ENCODE peak calls at places on chromosomes 6 and 20, in five cellular contexts. P is dorsolateral prefrontal cortex, Q is neuronal stem cell, L is left lung, E is endodermal cell. J is an unnamed sample. For H3K27me3, the result is how much of the 10 kb centered on the place peaks cover.

GRCh38 chr20:49603209-49603627 is 35.3 kb upstream of the PTGIS start:
- DNase-seq in P (no peak), Q (peak), L (no peak), E (peak), J (peak)

GRCh38 chr6:125988280-125988679 is 1.9 kb downstream of the TRMT11 start:
- DNase-seq in P (no peak), Q (no peak), L (no peak), E (no peak), J (no peak)

GRCh38 chr20:9215539-9215938 is 146.7 kb downstream of the PLCB4 start:
- DNase-seq in P (no peak), Q (no peak), L (no peak), E (no peak), J (peak)

GRCh38 chr6:90197854-90198496 is 98.7 kb downstream of the BACH2 start:
- DNase-seq in P (no peak), Q (no peak), L (peak), E (no peak), J (peak)

GRCh38 chr20:46272389-46273047 is 35.8 kb downstream of the CDH22 start:
- DNase-seq in P (no peak), Q (no peak), L (no peak), E (no peak), J (no peak)

GRCh38 chr6:55617272-55617671 is 38.3 kb upstream of the HMGCLL1 start:
- DNase-seq in P (no peak), Q (no peak), L (no peak), E (peak), J (peak)

GRCh38 chr6:3347237-3347636 is 88.5 kb downstream of the PSMG4 start:
- DNase-seq in P (no peak), Q (no peak), L (no peak), E (peak), J (no peak)

GRCh38 chr6:23775127-23775526 is 350.9 kb upstream of the NRSN1 start:
- DNase-seq in P (no peak), Q (no peak), L (no peak), E (peak), J (no peak)

GRCh38 chr6:14549319-14549770 is 431.8 kb downstream of the CD83 start:
- DNase-seq in P (peak), Q (no peak), L (no peak), E (no peak), J (peak)

GRCh38 chr20:48615871-48616270 is 211.9 kb downstream of the PREX1 start:
- DNase-seq in P (no peak), Q (no peak), L (no peak), E (no peak), J (no peak)

GRCh38 chr6:95578106-95578410 is 723 bp downstream of the MANEA start:
- DNase-seq in P (no peak), Q (no peak), L (no peak), E (no peak), J (no peak)

GRCh38 chr6:132715204-132715603 is 1.3 kb upstream of the VNN1 start:
- DNase-seq in P (peak), Q (peak), L (no peak), E (peak), J (peak)

GRCh38 chr20:12173333-12173732 is 255.6 kb downstream of the BTBD3 start:
- DNase-seq in P (no peak), Q (no peak), L (no peak), E (no peak), J (no peak)

GRCh38 chr6:34240329-34241248 is 3.9 kb downstream of the HMGA1 start:
- DNase-seq in P (no peak), Q (no peak), L (no peak), E (no peak), J (no peak)

GRCh38 chr6:124487778-124488431 is 474.3 kb upstream of the RNF217 start:
- DNase-seq in P (no peak), Q (no peak), L (no peak), E (no peak), J (no peak)

GRCh38 chr20:14334306-14334930 is 3.0 kb downstream of the FLRT3 start:
- DNase-seq in P (peak), Q (peak), L (no peak), E (peak), J (peak)

GRCh38 chr6:48928937-48929336 is 534.1 kb downstream of the MMUT start:
- DNase-seq in P (no peak), Q (no peak), L (no peak), E (no peak), J (no peak)

GRCh38 chr20:58308290-58308679 is 1.2 kb upstream of the RAB22A start:
- DNase-seq in P (no peak), Q (no peak), L (no peak), E (no peak), J (no peak)

GRCh38 chr20:25083773-25084615 is 2.1 kb upstream of the VSX1 start:
- DNase-seq in P (no peak), Q (no peak), L (no peak), E (peak), J (no peak)

GRCh38 chr20:60244373-60245146 is 286.3 kb downstream of the CDH26 start:
- DNase-seq in P (no peak), Q (no peak), L (no peak), E (no peak), J (no peak)

GRCh38 chr20:10800288-10800687 is 126.5 kb upstream of the JAG1 start:
- DNase-seq in P (no peak), Q (no peak), L (no peak), E (no peak), J (no peak)

GRCh38 chr6:150788135-150788534 is 77.4 kb upstream of the MTHFD1L start:
- DNase-seq in P (no peak), Q (no peak), L (no peak), E (no peak), J (no peak)

GRCh38 chr6:69286341-69286740 is 510.5 kb downstream of the LMBRD1 start:
- DNase-seq in P (no peak), Q (no peak), L (no peak), E (no peak), J (no peak)

GRCh38 chr6:154356690-154357089 is at the start of gene IPCEF1:
- DNase-seq in P (no peak), Q (no peak), L (no peak), E (peak), J (no peak)

GRCh38 chr6:35300848-35301247 is 3.2 kb downstream of the DEF6 start:
- DNase-seq in P (no peak), Q (no peak), L (no peak), E (no peak), J (no peak)

GRCh38 chr20:19935842-19936241 is 81.3 kb upstream of the NAA20 start:
- DNase-seq in P (no peak), Q (no peak), L (peak), E (no peak), J (no peak)

GRCh38 chr6:111423960-111424846 is 58.8 kb downstream of the REV3L start:
- DNase-seq in P (peak), Q (no peak), L (no peak), E (no peak), J (peak)

GRCh38 chr20:13708234-13708633 is 69.5 kb upstream of the TASP1 start:
- DNase-seq in P (no peak), Q (no peak), L (no peak), E (no peak), J (no peak)

GRCh38 chr20:32457476-32457986 is 99.4 kb downstream of the ASXL1 start:
- DNase-seq in P (peak), Q (peak), L (no peak), E (peak), J (peak)

GRCh38 chr6:132651062-132651461 is 7.9 kb downstream of the TAAR1 start:
- DNase-seq in P (no peak), Q (no peak), L (no peak), E (no peak), J (no peak)

GRCh38 chr20:41344477-41344876 is 3.9 kb downstream of the LPIN3 start:
- DNase-seq in P (no peak), Q (no peak), L (no peak), E (no peak), J (no peak)

GRCh38 chr20:44637490-44638372 is 13.8 kb downstream of the ADA start:
- DNase-seq in P (no peak), Q (no peak), L (no peak), E (no peak), J (no peak)

GRCh38 chr20:63138855-63139341 is 77.0 kb downstream of the YTHDF1 start:
- DNase-seq in P (no peak), Q (no peak), L (no peak), E (no peak), J (no peak)

GRCh38 chr6:32113386-32114352 is 4.5 kb upstream of the TNXB start:
- DNase-seq in P (peak), Q (peak), L (peak), E (peak), J (peak)

GRCh38 chr6:150696156-150696555 is 96.5 kb downstream of the PLEKHG1 start:
- DNase-seq in P (no peak), Q (no peak), L (no peak), E (no peak), J (no peak)

GRCh38 chr20:49942942-49943341 is 6.7 kb downstream of the RNF114 start:
- DNase-seq in P (no peak), Q (no peak), L (no peak), E (no peak), J (no peak)

GRCh38 chr20:34562643-34563042 is 4.1 kb downstream of the MAP1LC3A start:
- DNase-seq in P (peak), Q (no peak), L (no peak), E (peak), J (peak)

GRCh38 chr20:48716086-48716485 is 111.7 kb downstream of the PREX1 start:
- DNase-seq in P (no peak), Q (no peak), L (peak), E (no peak), J (no peak)

GRCh38 chr6:131353106-131353505 is 217.8 kb downstream of the AKAP7 start:
- DNase-seq in P (no peak), Q (no peak), L (no peak), E (no peak), J (no peak)

GRCh38 chr6:41409489-41409888 is 74.1 kb downstream of the NCR2 start:
- DNase-seq in P (no peak), Q (no peak), L (no peak), E (no peak), J (no peak)
- H3K27me3 ChIP-seq in P (half or more), Q (under half), L (under half), E (half or more), J (under half)

GRCh38 chr6:5998741-5999687 is 7.7 kb downstream of the NRN1 start:
- DNase-seq in P (peak), Q (no peak), L (no peak), E (peak), J (no peak)
- H3K27me3 ChIP-seq in P (half or more), Q (under half), L (half or more), E (half or more), J (under half)

GRCh38 chr20:22577515-22578220 is 6.7 kb downstream of the FOXA2 start:
- DNase-seq in P (no peak), Q (no peak), L (no peak), E (peak), J (no peak)

GRCh38 chr20:22575087-22575721 is 9.2 kb downstream of the FOXA2 start:
- DNase-seq in P (no peak), Q (no peak), L (no peak), E (peak), J (peak)

GRCh38 chr20:22575737-22576136 is 8.6 kb downstream of the FOXA2 start:
- DNase-seq in P (no peak), Q (no peak), L (no peak), E (no peak), J (no peak)

GRCh38 chr20:22576733-22577514 is 7.4 kb downstream of the FOXA2 start:
- DNase-seq in P (no peak), Q (no peak), L (no peak), E (peak), J (no peak)

GRCh38 chr20:22576273-22576672 is 8.1 kb downstream of the FOXA2 start:
- DNase-seq in P (no peak), Q (no peak), L (no peak), E (peak), J (no peak)
- H3K27me3 ChIP-seq in P (half or more), Q (half or more), L (half or more), E (under half), J (under half)

DNA sequence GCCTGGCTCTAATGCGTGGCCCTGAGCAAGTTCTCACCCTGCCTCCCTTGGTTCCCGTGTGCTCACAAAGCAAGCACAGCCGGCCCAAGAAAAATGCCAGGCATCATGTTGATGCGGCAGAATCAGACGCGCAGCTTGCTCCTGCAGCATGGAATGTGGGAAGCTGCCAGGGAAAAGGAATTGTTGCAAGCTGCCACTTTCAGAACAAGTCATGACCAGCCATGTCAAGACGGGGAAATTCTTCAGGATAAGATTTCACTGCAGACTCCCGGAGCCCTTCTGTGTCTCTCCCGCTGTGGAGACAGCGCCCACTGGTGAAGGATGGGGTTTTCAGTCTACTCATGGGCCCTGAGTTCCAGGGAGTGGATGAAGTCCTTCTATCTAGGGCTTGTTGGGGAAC is 4.6 kb downstream of the DACT2 start:
- DNase-seq in P (no peak), Q (no peak), L (no peak), E (peak), J (no peak)
- H3K27me3 ChIP-seq in P (under half), Q (under half), L (under half), E (under half), J (under half)

GRCh38 chr6:28682542-28682941 is 156.9 kb downstream of the GPX5 start:
- DNase-seq in P (no peak), Q (no peak), L (no peak), E (peak), J (no peak)
- H3K27me3 ChIP-seq in P (half or more), Q (under half), L (under half), E (under half), J (under half)

GRCh38 chr20:23870461-23870860 is 9.1 kb downstream of the CST5 start:
- DNase-seq in P (no peak), Q (no peak), L (no peak), E (peak), J (no peak)

GRCh38 chr20:23868321-23868720 is 11.2 kb downstream of the CST5 start:
- DNase-seq in P (no peak), Q (no peak), L (no peak), E (no peak), J (no peak)

GRCh38 chr20:23869520-23869919 is 10.0 kb downstream of the CST5 start:
- DNase-seq in P (no peak), Q (no peak), L (no peak), E (no peak), J (no peak)

DNA sequence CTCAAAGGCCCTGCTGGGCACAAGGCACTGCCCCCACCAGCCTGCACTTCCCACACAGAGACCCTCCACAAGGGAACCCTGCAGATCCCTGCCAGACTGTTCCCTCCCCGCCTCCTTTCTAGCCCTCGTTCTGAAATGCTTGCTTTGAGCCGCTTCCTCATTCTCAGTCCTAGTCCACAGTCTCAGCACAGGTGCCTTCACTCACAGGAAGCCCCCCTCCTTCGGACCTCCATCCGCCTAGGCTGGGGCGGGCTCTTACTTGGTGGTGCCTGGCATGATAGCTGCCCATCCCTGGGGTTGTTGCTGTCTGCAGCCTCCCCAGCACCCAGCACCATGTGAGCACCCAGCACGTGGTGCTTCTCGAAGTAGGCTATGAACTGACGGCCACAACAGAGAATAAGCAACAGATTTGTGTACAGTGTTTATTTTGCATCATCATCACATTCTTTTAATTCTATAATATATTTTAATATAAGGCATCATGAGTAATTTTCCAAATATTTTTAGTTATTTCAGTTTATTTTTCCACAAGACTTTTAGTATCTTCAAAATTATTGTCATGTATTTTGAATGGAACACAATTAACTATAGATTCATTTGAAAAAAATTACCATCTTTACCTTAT is 12.3 kb downstream of the CST5 start:
- DNase-seq in P (no peak), Q (no peak), L (no peak), E (peak), J (no peak)
- H3K27me3 ChIP-seq in P (under half), Q (under half), L (under half), E (under half), J (under half)

GRCh38 chr6:38572186-38572813 is 67.4 kb downstream of the BTBD9 start:
- DNase-seq in P (no peak), Q (no peak), L (no peak), E (no peak), J (no peak)
- H3K27me3 ChIP-seq in P (under half), Q (under half), L (under half), E (under half), J (under half)

J was measured in SJCRH30.